ENCODE peak calls at places on chromosomes 16 and 17, in six cellular contexts. U is brain microvascular endothelial cell; A is upper lobe of right lung; I is CD8-positive, alpha-beta T cell; D is choroid plexus epithelial cell; Y is fibroblast of pulmonary artery. R is an unnamed sample.

GRCh38 chr16:81687183-81687456 is 92.0 kb upstream of the PLCG2 start:
- DNase-seq in I (no peak), A (no peak), D (no peak), Y (no peak), U (no peak), R (no peak)

GRCh38 chr17:48841395-48841831 is 10.6 kb downstream of the CALCOCO2 start:
- DNase-seq in I (peak; percentile 26), D (peak; percentile 93), Y (peak; percentile 87), U (peak; percentile 61), A (no peak), R (peak; percentile 80)

GRCh38 chr16:56340416-56340815 is 84.9 kb downstream of the AMFR start:
- DNase-seq in D (no peak), A (no peak), U (no peak), I (no peak), Y (no peak), R (no peak)

GRCh38 chr16:75810998-75811634 is 84.8 kb upstream of the CPHXL start:
- DNase-seq in D (no peak), I (no peak), U (no peak), Y (no peak), A (no peak), R (no peak)

GRCh38 chr17:17510456-17511292 is 14.5 kb upstream of the RASD1 start:
- DNase-seq in D (no peak), Y (no peak), A (no peak), I (no peak), U (no peak), R (no peak)

GRCh38 chr16:67114793-67115192 is 5.1 kb downstream of the PHAF1 start:
- DNase-seq in Y (no peak), A (no peak), D (no peak), I (no peak), U (no peak), R (no peak)

GRCh38 chr17:76136276-76137025 is 4.6 kb downstream of the FOXJ1 start:
- DNase-seq in U (no peak), Y (no peak), D (no peak), A (no peak), I (no peak), R (no peak)

GRCh38 chr16:9401173-9401572 is 309.7 kb downstream of the HAPSTR1 start:
- DNase-seq in D (no peak), Y (no peak), U (no peak), I (no peak), A (no peak), R (no peak)

GRCh38 chr16:87541004-87541881 is 48.4 kb upstream of the ZCCHC14 start:
- DNase-seq in U (peak; percentile 94), Y (peak; percentile 66), A (no peak), I (no peak), D (peak; percentile 75), R (no peak)

GRCh38 chr16:68700120-68700519 is 37.0 kb upstream of the CDH1 start:
- DNase-seq in Y (peak; percentile 25), I (no peak), A (no peak), D (peak; percentile 58), U (no peak), R (peak; percentile 47)

GRCh38 chr17:72677714-72678390 is 414.6 kb downstream of the SLC39A11 start:
- DNase-seq in U (peak; percentile 85), Y (peak; percentile 65), I (no peak), A (no peak), D (peak; percentile 71), R (no peak)

GRCh38 chr16:24302636-24303035 is 46.5 kb downstream of the CACNG3 start:
- DNase-seq in D (no peak), Y (no peak), A (no peak), U (no peak), I (no peak), R (no peak)

GRCh38 chr16:54359086-54359485 is 72.5 kb upstream of the IRX3 start:
- DNase-seq in U (no peak), Y (no peak), I (no peak), D (no peak), A (no peak), R (no peak)

GRCh38 chr17:38619451-38619795 is 13.7 kb upstream of the SRCIN1 start:
- DNase-seq in U (no peak), D (no peak), I (no peak), Y (no peak), A (no peak), R (no peak)

GRCh38 chr16:75011634-75012307 is 12.9 kb downstream of the ZNRF1 start:
- DNase-seq in I (no peak), Y (peak; percentile 85), A (no peak), D (peak; percentile 92), U (peak; percentile 88), R (peak; percentile 89)

GRCh38 chr17:69375229-69375628 is 39.3 kb upstream of the MAP2K6 start:
- DNase-seq in A (no peak), D (no peak), I (no peak), U (no peak), Y (no peak), R (no peak)

GRCh38 chr17:44247346-44248219 is 20.4 kb downstream of the SLC4A1 start:
- DNase-seq in D (no peak), A (no peak), Y (no peak), I (no peak), U (no peak), R (no peak)

GRCh38 chr16:50279142-50279865 is 13.0 kb downstream of the ADCY7 start:
- DNase-seq in U (no peak), A (peak; percentile 88), I (no peak), Y (no peak), D (no peak), R (no peak)

GRCh38 chr16:81645303-81645702 is 133.8 kb upstream of the PLCG2 start:
- DNase-seq in A (no peak), U (peak; percentile 97), I (no peak), Y (peak; percentile 91), D (peak; percentile 95), R (peak; percentile 33)

GRCh38 chr16:3065069-3065741 is at the start of gene IL32:
- DNase-seq in U (peak; percentile 85), D (peak; percentile 86), I (peak; percentile 77), A (no peak), Y (peak; percentile 91), R (peak; percentile 88)

DNA sequence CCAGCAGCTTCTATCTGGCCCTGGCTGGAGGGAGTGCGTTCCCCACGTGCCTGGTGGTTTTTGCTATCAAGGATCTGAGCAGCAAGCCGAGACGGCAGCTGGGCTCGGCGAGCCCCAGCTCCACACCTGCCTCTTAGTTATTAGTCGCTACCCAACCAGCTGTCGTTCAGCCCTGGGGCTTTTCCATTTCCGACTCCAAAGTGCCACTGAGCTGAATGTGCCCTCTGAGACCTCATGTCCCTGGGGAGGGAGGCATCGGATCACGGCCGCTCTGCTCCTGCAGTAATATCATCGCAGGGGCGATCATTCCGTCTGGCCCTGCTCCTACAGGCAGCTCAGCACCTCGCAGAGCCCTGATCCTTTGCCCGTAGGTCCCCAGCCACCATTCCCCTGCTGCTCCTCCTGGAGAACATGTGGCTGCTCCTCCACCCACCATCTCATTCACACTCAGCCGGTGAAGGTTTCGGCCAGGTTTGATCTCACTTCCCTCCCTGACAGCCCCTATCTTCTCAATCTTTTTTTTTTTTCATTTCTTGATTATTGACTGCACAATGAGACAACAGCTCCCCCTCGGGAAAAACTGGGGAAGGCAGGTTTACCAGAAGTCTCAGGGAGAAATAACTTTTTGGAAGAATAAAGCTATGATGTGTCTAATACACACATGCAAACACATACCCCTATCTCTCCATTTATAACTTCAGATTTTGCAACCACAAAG is 86.7 kb downstream of the ZFHX3 start:
- DNase-seq in I (no peak), U (peak; percentile 31), D (peak; percentile 52), Y (no peak), A (no peak), R (no peak)
- TF ChIP-seq CTCF in I (no peak), U (peak; percentile 69), D (peak; percentile 69), Y (peak; percentile 39), A (peak; percentile 31), R (peak; percentile 20)

DNA sequence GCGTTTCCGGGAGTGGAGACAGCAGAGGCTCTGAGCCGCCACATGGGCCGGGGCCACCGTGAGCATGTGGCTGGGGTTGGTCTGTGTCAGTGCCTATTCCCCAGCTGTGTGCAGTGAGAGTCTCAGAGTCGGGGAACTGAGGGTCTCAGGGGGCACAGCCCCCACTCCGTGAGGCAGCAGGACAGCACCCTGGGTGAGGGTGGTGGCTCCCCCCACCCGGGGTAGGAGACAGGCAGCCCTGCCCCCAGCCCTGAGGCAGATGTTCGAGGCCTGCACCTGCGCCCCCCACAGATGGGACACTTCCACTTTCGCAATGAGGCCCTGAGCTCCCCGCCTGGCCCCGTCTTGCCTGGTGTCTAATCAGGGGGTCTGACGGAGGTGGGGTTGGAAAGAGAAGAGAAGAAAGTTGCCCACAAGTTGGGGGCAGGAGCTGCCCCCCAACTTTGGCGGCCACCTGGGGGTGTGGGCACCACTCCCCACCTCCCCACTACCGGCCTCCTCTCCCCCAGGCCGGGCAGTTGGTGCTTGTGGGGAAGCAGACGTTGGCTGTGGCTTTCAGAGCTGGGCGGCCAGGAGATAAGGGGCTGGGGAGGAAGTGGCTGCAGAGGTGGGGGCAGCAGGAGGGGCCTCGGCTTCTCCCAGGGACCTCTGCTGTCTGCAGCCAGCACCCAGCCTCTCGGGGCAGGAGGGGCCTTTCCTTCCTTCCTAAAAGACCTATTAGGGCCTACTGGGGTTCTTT is 1.8 kb upstream of the CBFA2T3 start:
- DNase-seq in I (no peak), D (no peak), A (no peak), U (no peak), Y (no peak), R (no peak)
- H3K4me3 ChIP-seq in I (no peak overlapping the region), D (no peak overlapping the region), A (no peak overlapping the region), U (no peak overlapping the region), Y (no peak overlapping the region), R (no peak overlapping the region)

GRCh38 chr16:86252596-86252995 is 257.7 kb upstream of the FOXF1 start:
- DNase-seq in D (peak; percentile 48), U (no peak), Y (peak; percentile 55), I (no peak), A (no peak), R (peak; percentile 45)
- TF ChIP-seq CTCF in D (peak; percentile 64), U (peak; percentile 62), Y (peak; percentile 62), I (no peak), A (peak; percentile 50), R (peak; percentile 77)

DNA sequence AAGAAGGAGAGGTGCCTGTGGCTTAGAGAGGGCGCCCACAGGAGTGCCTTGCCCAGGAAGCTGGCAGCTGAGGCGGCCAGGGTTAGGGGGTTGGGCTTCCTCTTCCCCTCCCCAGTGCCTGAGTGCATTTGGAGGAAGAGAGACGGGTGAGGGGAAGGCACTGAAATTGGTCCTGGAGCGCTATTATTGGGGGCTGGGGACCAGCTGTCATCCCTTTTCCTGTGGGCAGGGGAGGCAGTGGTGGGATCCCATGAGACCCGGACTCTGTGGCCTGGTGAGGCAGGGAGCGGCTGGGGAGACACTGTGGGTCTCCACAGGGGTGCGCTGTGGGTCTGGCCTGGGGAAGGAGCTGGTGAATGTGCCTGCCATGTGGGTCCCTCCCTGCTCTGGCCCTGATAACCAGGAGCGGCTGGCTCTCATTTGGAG is 259.7 kb downstream of the SEC14L1 start:
- DNase-seq in A (no peak), D (peak; percentile 43), U (peak; percentile 38), Y (no peak), I (peak; percentile 84), R (peak; percentile 58)
- H3K4me3 ChIP-seq in A (no peak overlapping the region), D (no peak overlapping the region), U (no peak overlapping the region), Y (no peak overlapping the region), I (peak overlapping the region; percentile 43), R (no peak overlapping the region)